ENCODE peak calls at places on chromosome 7, in nine cellular contexts. C is stomach, V is GM23248, X is heart right ventricle, U is neuronal stem cell, Z is tibial artery, B is lung, P is sigmoid colon, A is AG09309. K is an unnamed sample.

GRCh38 chr7:104209063-104209462 is 1.2 kb upstream of the ORC5 start:
- DNase-seq in A (no peak), C (no peak), V (no peak), U (no peak), Z (no peak), P (no peak), X (no peak), B (no peak), K (no peak)

GRCh38 chr7:2530076-2530967 is 10.7 kb downstream of the LFNG start:
- DNase-seq in P (no peak), U (no peak), C (no peak), X (no peak), Z (no peak), A (no peak), B (no peak), V (peak), K (peak)

GRCh38 chr7:131327049-131327625 is 539 bp upstream of the MKLN1 start:
- DNase-seq in Z (peak), A (peak), P (no peak), C (no peak), B (peak), V (peak), X (peak), U (no peak), K (no peak)

GRCh38 chr7:94355389-94355788 is 39.3 kb upstream of the COL1A2 start:
- DNase-seq in U (no peak), A (no peak), X (no peak), C (no peak), B (no peak), V (peak), Z (no peak), P (no peak), K (no peak)

GRCh38 chr7:94888542-94888941 is 18.9 kb upstream of the PPP1R9A start:
- DNase-seq in V (no peak), U (no peak), Z (no peak), A (no peak), C (peak), X (peak), B (peak), P (no peak), K (no peak)

GRCh38 chr7:12771378-12771877 is 84.0 kb downstream of the ARL4A start:
- DNase-seq in B (peak), A (no peak), Z (peak), U (peak), P (peak), C (no peak), V (peak), X (peak), K (no peak)

GRCh38 chr7:90347759-90348158 is 1.2 kb downstream of the GTPBP10 start:
- DNase-seq in V (no peak), Z (no peak), U (no peak), X (no peak), A (no peak), P (no peak), B (no peak), C (no peak), K (no peak)

GRCh38 chr7:117323585-117323876 is 673 bp upstream of the WNT2 start:
- DNase-seq in B (no peak), V (no peak), U (peak), X (no peak), P (no peak), Z (no peak), C (no peak), A (no peak), K (no peak)

GRCh38 chr7:45026984-45027773 is 27.2 kb downstream of the CCM2 start:
- DNase-seq in A (no peak), U (no peak), X (no peak), V (peak), Z (no peak), P (no peak), B (no peak), C (no peak), K (peak)

GRCh38 chr7:95687759-95688343 is 84.5 kb upstream of the DYNC1I1 start:
- DNase-seq in B (no peak), A (no peak), C (no peak), U (peak), V (peak), Z (no peak), X (peak), P (no peak), K (no peak)

GRCh38 chr7:24401628-24402593 is 117.9 kb downstream of the NPY start:
- DNase-seq in A (no peak), U (no peak), V (peak), X (no peak), B (no peak), Z (no peak), P (no peak), C (no peak), K (no peak)

GRCh38 chr7:114864278-114864677 is 57.6 kb upstream of the MDFIC start:
- DNase-seq in X (no peak), V (peak), Z (no peak), U (no peak), A (no peak), C (no peak), B (no peak), P (no peak), K (no peak)

GRCh38 chr7:44334734-44335097 is 9.3 kb upstream of the CAMK2B start:
- DNase-seq in P (no peak), C (no peak), U (no peak), A (no peak), B (no peak), Z (no peak), V (no peak), X (no peak), K (no peak)

GRCh38 chr7:4416436-4417092 is 265.5 kb upstream of the FOXK1 start:
- DNase-seq in U (no peak), C (peak), P (no peak), X (no peak), A (no peak), Z (no peak), V (no peak), B (no peak), K (no peak)

GRCh38 chr7:1857487-1858425 is 187.7 kb downstream of the ELFN1 start:
- DNase-seq in A (no peak), V (no peak), Z (no peak), B (no peak), U (no peak), X (no peak), C (no peak), P (peak), K (peak)

GRCh38 chr7:100811480-100811879 is 15.8 kb downstream of the EPHB4 start:
- DNase-seq in Z (no peak), V (no peak), P (no peak), C (no peak), U (no peak), X (no peak), A (no peak), B (no peak), K (no peak)

GRCh38 chr7:47578581-47579270 is 3.2 kb downstream of the TNS3 start:
- DNase-seq in V (peak), B (no peak), Z (no peak), P (no peak), A (peak), X (no peak), U (no peak), C (no peak), K (no peak)

GRCh38 chr7:41706228-41706930 is 3.5 kb upstream of the INHBA start:
- DNase-seq in V (no peak), B (no peak), X (no peak), A (no peak), U (no peak), P (no peak), C (no peak), Z (no peak), K (no peak)

GRCh38 chr7:27134392-27134791 is 3.8 kb upstream of the HOXA4 start:
- DNase-seq in X (no peak), Z (peak), V (peak), P (peak), U (no peak), C (no peak), B (no peak), A (peak), K (no peak)

GRCh38 chr7:135930565-135931423 is 46.4 kb downstream of the MTPN start:
- DNase-seq in V (peak), Z (no peak), A (peak), U (no peak), C (no peak), B (no peak), P (no peak), X (peak), K (no peak)

GRCh38 chr7:127885843-127886242 is 145.4 kb downstream of the LRRC4 start:
- DNase-seq in C (no peak), B (no peak), X (peak), P (no peak), A (no peak), V (peak), Z (peak), U (no peak), K (no peak)

GRCh38 chr7:151850484-151851159 is 26.3 kb downstream of the PRKAG2 start:
- DNase-seq in B (peak), C (peak), Z (no peak), U (no peak), P (no peak), X (no peak), A (no peak), V (no peak), K (no peak)

GRCh38 chr7:140081774-140082425 is 19.1 kb upstream of the PARP12 start:
- DNase-seq in B (no peak), P (no peak), U (no peak), Z (no peak), A (no peak), C (no peak), V (no peak), X (no peak), K (no peak)

GRCh38 chr7:101235522-101235921 is 2.1 kb downstream of the CLDN15 start:
- DNase-seq in X (no peak), A (no peak), C (no peak), B (no peak), P (no peak), Z (no peak), V (no peak), U (no peak), K (peak)

GRCh38 chr7:71723859-71724258 is 591.9 kb downstream of the GALNT17 start:
- DNase-seq in Z (no peak), B (no peak), U (no peak), C (no peak), P (no peak), X (no peak), A (no peak), V (no peak), K (no peak)

GRCh38 chr7:95828824-95829428 is 56.6 kb downstream of the DYNC1I1 start:
- DNase-seq in U (no peak), P (no peak), A (no peak), C (no peak), Z (no peak), V (no peak), X (no peak), B (no peak), K (no peak)

GRCh38 chr7:37333075-37333474 is 115.6 kb downstream of the ELMO1 start:
- DNase-seq in Z (no peak), A (no peak), V (no peak), B (no peak), P (no peak), C (no peak), X (no peak), U (no peak), K (no peak)

GRCh38 chr7:127304087-127304486 is 51.3 kb upstream of the GRM8 start:
- DNase-seq in U (no peak), B (no peak), Z (no peak), C (no peak), P (no peak), V (no peak), X (no peak), A (no peak), K (no peak)

GRCh38 chr7:116952640-116953371 is 495 bp upstream of the ST7 start:
- DNase-seq in U (peak), C (peak), V (peak), Z (peak), P (peak), A (no peak), B (peak), X (peak), K (no peak)

GRCh38 chr7:137001041-137001440 is 132.6 kb downstream of the CHRM2 start:
- DNase-seq in P (no peak), B (no peak), V (no peak), X (no peak), A (no peak), C (no peak), Z (no peak), U (no peak), K (no peak)

GRCh38 chr7:154862153-154862791 is 140.7 kb downstream of the PAXIP1 start:
- DNase-seq in U (no peak), A (no peak), V (no peak), C (no peak), Z (no peak), P (peak), B (no peak), X (no peak), K (no peak)
- H3K4me3 ChIP-seq in U (no peak), A (no peak), V (no peak), C (no peak), Z (no peak), P (no peak), B (no peak), X (no peak), K (no peak)

GRCh38 chr7:80082214-80082613 is 52.4 kb upstream of the GNAI1 start:
- DNase-seq in C (no peak), U (no peak), V (no peak), B (no peak), P (no peak), Z (no peak), A (no peak), X (no peak), K (no peak)

GRCh38 chr7:80078882-80079281 is 55.7 kb upstream of the GNAI1 start:
- DNase-seq in U (no peak), A (no peak), C (no peak), X (no peak), Z (no peak), V (no peak), B (no peak), P (no peak), K (no peak)

DNA sequence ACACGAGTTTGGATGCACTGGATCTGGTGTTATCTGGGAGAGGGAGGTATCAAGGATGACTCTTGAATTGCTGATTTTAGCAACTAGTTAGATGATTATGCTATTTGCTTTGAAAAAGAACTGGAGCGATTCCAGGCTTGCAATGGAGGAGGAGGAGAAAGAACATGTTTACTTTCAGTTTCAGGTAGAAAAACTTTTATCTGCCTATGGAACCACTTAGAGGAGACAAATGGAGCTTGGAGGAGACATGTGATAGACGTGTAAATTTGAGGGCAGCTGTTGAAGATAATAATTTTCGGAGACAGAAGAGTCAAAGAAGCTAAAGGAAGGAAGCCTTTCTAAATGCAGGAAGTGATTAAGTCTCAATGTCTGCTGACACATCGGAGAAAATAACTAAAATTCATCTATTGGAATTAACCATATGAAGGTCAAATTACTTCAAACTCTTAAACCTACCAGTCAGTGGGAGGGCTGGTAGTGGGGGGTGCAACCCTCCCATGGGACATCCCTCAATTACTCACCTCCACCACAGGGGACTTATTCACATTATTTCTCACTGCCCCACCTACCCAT is 56.4 kb upstream of the GNAI1 start:
- DNase-seq in Z (no peak), A (no peak), C (no peak), B (no peak), X (no peak), U (no peak), V (peak), P (no peak), K (no peak)
- H3K4me3 ChIP-seq in Z (peak), A (peak), C (peak), B (no peak), X (peak), U (no peak), V (peak), P (no peak), K (peak)

DNA sequence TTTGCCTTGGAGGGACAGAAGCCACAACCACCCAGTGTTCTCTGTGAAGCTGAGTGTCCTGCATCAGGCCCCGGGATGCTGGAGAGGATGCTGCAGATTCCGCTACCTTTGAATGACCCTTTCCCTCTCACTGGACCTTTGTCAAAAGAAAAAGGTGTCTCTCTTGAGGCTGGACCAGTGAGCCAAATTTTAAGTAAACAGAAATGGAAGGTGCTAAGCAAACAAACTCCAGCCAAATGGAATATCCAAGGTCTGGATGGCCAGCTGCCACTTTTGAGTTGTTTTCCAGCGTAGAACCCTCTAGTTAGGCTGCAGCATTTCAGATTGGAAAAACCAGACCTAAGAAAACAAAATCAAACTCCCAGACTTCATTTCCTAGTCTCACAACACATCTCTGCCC is 145.5 kb downstream of the TRIL start:
- DNase-seq in B (no peak), V (no peak), A (no peak), C (no peak), Z (no peak), X (no peak), P (no peak), U (no peak), K (no peak)
- H3K4me3 ChIP-seq in B (no peak), V (no peak), A (no peak), C (no peak), Z (no peak), X (no peak), P (no peak), U (no peak), K (no peak)

GRCh38 chr7:23003505-23004246 is 10.3 kb downstream of the HYCC1 start:
- DNase-seq in B (no peak), U (no peak), X (no peak), A (no peak), Z (no peak), P (no peak), V (peak), C (no peak), K (no peak)
- H3K4me3 ChIP-seq in B (no peak), U (no peak), X (no peak), A (no peak), Z (no peak), P (no peak), V (peak), C (no peak), K (no peak)

GRCh38 chr7:111356941-111357340 is 205.4 kb downstream of the IMMP2L start:
- DNase-seq in Z (no peak), U (no peak), X (no peak), B (no peak), P (no peak), C (no peak), A (no peak), V (peak), K (no peak)
- H3K4me3 ChIP-seq in Z (no peak), U (no peak), X (no peak), B (no peak), P (no peak), C (no peak), A (no peak), V (no peak), K (no peak)

DNA sequence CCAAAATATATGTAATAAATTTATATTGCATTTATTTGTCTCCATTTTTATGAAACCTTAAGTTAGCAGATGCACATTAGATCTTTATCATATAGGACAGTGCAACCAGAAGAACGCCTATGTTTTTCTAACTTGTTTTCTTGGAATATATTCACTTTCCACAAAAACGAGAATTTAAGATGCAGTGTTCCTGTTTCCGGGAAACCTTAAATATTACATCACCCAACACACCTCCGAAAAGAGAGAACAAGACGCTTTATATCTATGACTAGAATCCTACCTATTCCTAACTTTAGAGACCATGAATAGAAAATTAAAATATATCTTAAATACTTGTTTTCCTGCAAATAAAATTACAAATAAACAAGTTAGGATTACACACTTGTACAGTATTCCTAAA is 1.9 kb downstream of the EZH2 start:
- DNase-seq in B (no peak), U (no peak), Z (no peak), A (no peak), P (no peak), C (no peak), V (no peak), X (no peak), K (no peak)
- H3K4me3 ChIP-seq in B (no peak), U (peak), Z (no peak), A (no peak), P (no peak), C (no peak), V (peak), X (peak), K (no peak)

GRCh38 chr7:31027161-31027965 is 24.7 kb upstream of the ADCYAP1R1 start:
- DNase-seq in P (peak), Z (no peak), V (peak), U (peak), A (no peak), B (no peak), C (no peak), X (peak), K (peak)
- H3K4me3 ChIP-seq in P (no peak), Z (no peak), V (no peak), U (no peak), A (no peak), B (no peak), C (no peak), X (peak), K (no peak)

DNA sequence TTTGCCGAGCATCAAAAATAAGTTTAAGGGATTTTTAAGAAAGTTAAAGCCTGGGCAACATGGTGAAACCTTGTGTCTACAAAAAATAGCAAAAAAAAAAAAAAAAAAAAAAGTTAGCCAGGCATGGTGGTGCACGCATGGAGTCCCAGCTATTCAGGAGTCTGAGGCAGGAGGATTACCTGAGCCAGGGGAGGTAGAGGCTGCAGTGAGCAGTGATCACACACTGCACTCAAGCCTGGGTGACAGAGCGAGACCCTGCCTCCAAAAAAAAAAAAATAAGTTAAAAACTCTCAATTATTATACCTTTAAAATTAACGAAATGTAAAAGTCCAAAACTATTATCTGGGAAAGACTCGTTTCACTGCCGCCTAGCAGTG is 35.0 kb upstream of the DAGLB start:
- DNase-seq in V (peak), A (no peak), X (no peak), C (no peak), U (no peak), P (no peak), Z (no peak), B (no peak), K (no peak)
- H3K4me3 ChIP-seq in V (peak), A (peak), X (peak), C (peak), U (peak), P (peak), Z (peak), B (peak), K (peak)

GRCh38 chr7:108456845-108457540 is 757 bp upstream of the NRCAM start:
- DNase-seq in P (no peak), B (no peak), X (no peak), V (no peak), U (no peak), C (no peak), A (no peak), Z (no peak), K (no peak)
- H3K4me3 ChIP-seq in P (no peak), B (no peak), X (peak), V (peak), U (peak), C (peak), A (no peak), Z (no peak), K (peak)

K was measured in spleen.